ENCODE peak calls at places on chromosome 16, in four cellular contexts. One of them, this sample, is unnamed.
A peak's percentile ranks its signal among the peaks of the same experiment; 100 is the strongest.

GRCh38 chr16:11291021-11291716 is 10.0 kb upstream of the PRM1 start:
- DNase-seq in left ventricle myocardium inferior: no peak
- DNase-seq in activated CD8-positive, alpha-beta T cell treated with anti-CD3 and anti-CD28 coated beads for 36 hours: no peak
- DNase-seq in mesothelial cell of epicardium: no peak
- DNase-seq in this sample: no peak

GRCh38 chr16:82432261-82432660 is 194.5 kb upstream of the CDH13 start:
- DNase-seq in left ventricle myocardium inferior: no peak
- DNase-seq in mesothelial cell of epicardium: no peak
- DNase-seq in activated CD8-positive, alpha-beta T cell treated with anti-CD3 and anti-CD28 coated beads for 36 hours: peak; percentile 6
- DNase-seq in this sample: no peak

GRCh38 chr16:7871979-7872378 is 539.3 kb downstream of the RBFOX1 start:
- DNase-seq in mesothelial cell of epicardium: no peak
- DNase-seq in left ventricle myocardium inferior: no peak
- DNase-seq in activated CD8-positive, alpha-beta T cell treated with anti-CD3 and anti-CD28 coated beads for 36 hours: no peak
- DNase-seq in this sample: no peak

GRCh38 chr16:22232277-22233049 is 26.4 kb downstream of the EEF2K start:
- DNase-seq in activated CD8-positive, alpha-beta T cell treated with anti-CD3 and anti-CD28 coated beads for 36 hours: peak; percentile 73
- DNase-seq in mesothelial cell of epicardium: no peak
- DNase-seq in left ventricle myocardium inferior: no peak
- DNase-seq in this sample: peak; percentile 93

GRCh38 chr16:21646721-21647561 is 5.5 kb downstream of the IGSF6 start:
- DNase-seq in mesothelial cell of epicardium: no peak
- DNase-seq in left ventricle myocardium inferior: no peak
- DNase-seq in activated CD8-positive, alpha-beta T cell treated with anti-CD3 and anti-CD28 coated beads for 36 hours: peak; percentile 93
- DNase-seq in this sample: peak; percentile 30

GRCh38 chr16:24731722-24732419 is 2.4 kb downstream of the TNRC6A start:
- DNase-seq in left ventricle myocardium inferior: peak; percentile 55
- DNase-seq in mesothelial cell of epicardium: no peak
- DNase-seq in activated CD8-positive, alpha-beta T cell treated with anti-CD3 and anti-CD28 coated beads for 36 hours: no peak
- DNase-seq in this sample: no peak

GRCh38 chr16:7867831-7868230 is 535.2 kb downstream of the RBFOX1 start:
- DNase-seq in activated CD8-positive, alpha-beta T cell treated with anti-CD3 and anti-CD28 coated beads for 36 hours: no peak
- DNase-seq in left ventricle myocardium inferior: no peak
- DNase-seq in mesothelial cell of epicardium: no peak
- DNase-seq in this sample: no peak

GRCh38 chr16:81170824-81171223 is 67.7 kb upstream of the BCO1 start:
- DNase-seq in mesothelial cell of epicardium: no peak
- DNase-seq in left ventricle myocardium inferior: no peak
- DNase-seq in activated CD8-positive, alpha-beta T cell treated with anti-CD3 and anti-CD28 coated beads for 36 hours: peak; percentile 13
- DNase-seq in this sample: no peak

GRCh38 chr16:70576431-70577255 is 53.0 kb downstream of the SF3B3 start:
- DNase-seq in activated CD8-positive, alpha-beta T cell treated with anti-CD3 and anti-CD28 coated beads for 36 hours: no peak
- DNase-seq in mesothelial cell of epicardium: no peak
- DNase-seq in left ventricle myocardium inferior: no peak
- DNase-seq in this sample: peak; percentile 45

GRCh38 chr16:12406840-12407690 is 396.6 kb downstream of the CPPED1 start:
- DNase-seq in left ventricle myocardium inferior: no peak
- DNase-seq in mesothelial cell of epicardium: no peak
- DNase-seq in activated CD8-positive, alpha-beta T cell treated with anti-CD3 and anti-CD28 coated beads for 36 hours: no peak
- DNase-seq in this sample: no peak

GRCh38 chr16:72938426-72939164 is 109.3 kb downstream of the ZFHX3 start:
- DNase-seq in activated CD8-positive, alpha-beta T cell treated with anti-CD3 and anti-CD28 coated beads for 36 hours: no peak
- DNase-seq in mesothelial cell of epicardium: no peak
- DNase-seq in left ventricle myocardium inferior: peak; percentile 92
- DNase-seq in this sample: peak; percentile 44

GRCh38 chr16:19119564-19119963 is 5.8 kb downstream of the ITPRIPL2 start:
- DNase-seq in left ventricle myocardium inferior: no peak
- DNase-seq in activated CD8-positive, alpha-beta T cell treated with anti-CD3 and anti-CD28 coated beads for 36 hours: no peak
- DNase-seq in mesothelial cell of epicardium: no peak
- DNase-seq in this sample: no peak

GRCh38 chr16:71867934-71868333 is 16.0 kb downstream of the ZNF821 start:
- DNase-seq in mesothelial cell of epicardium: no peak
- DNase-seq in activated CD8-positive, alpha-beta T cell treated with anti-CD3 and anti-CD28 coated beads for 36 hours: no peak
- DNase-seq in left ventricle myocardium inferior: no peak
- DNase-seq in this sample: no peak

GRCh38 chr16:70715113-70715711 is 29.4 kb upstream of the MTSS2 start:
- DNase-seq in activated CD8-positive, alpha-beta T cell treated with anti-CD3 and anti-CD28 coated beads for 36 hours: no peak
- DNase-seq in left ventricle myocardium inferior: peak; percentile 77
- DNase-seq in mesothelial cell of epicardium: peak; percentile 69
- DNase-seq in this sample: no peak

GRCh38 chr16:87602005-87602790 is at the start of gene JPH3:
- DNase-seq in left ventricle myocardium inferior: no peak
- DNase-seq in mesothelial cell of epicardium: peak; percentile 57
- DNase-seq in activated CD8-positive, alpha-beta T cell treated with anti-CD3 and anti-CD28 coated beads for 36 hours: peak; percentile 23
- DNase-seq in this sample: no peak

GRCh38 chr16:21265104-21265825 is 12.8 kb downstream of the CRYM start:
- DNase-seq in activated CD8-positive, alpha-beta T cell treated with anti-CD3 and anti-CD28 coated beads for 36 hours: no peak
- DNase-seq in mesothelial cell of epicardium: no peak
- DNase-seq in left ventricle myocardium inferior: peak; percentile 48
- DNase-seq in this sample: no peak

GRCh38 chr16:27168790-27169189 is 34.5 kb upstream of the KDM8 start:
- DNase-seq in mesothelial cell of epicardium: no peak
- DNase-seq in activated CD8-positive, alpha-beta T cell treated with anti-CD3 and anti-CD28 coated beads for 36 hours: no peak
- DNase-seq in left ventricle myocardium inferior: no peak
- DNase-seq in this sample: no peak

GRCh38 chr16:46747777-46748651 is at the start of gene MYLK3:
- DNase-seq in activated CD8-positive, alpha-beta T cell treated with anti-CD3 and anti-CD28 coated beads for 36 hours: no peak
- DNase-seq in mesothelial cell of epicardium: no peak
- DNase-seq in left ventricle myocardium inferior: peak; percentile 79
- DNase-seq in this sample: no peak

GRCh38 chr16:89693931-89694783 is 7.3 kb downstream of the SPATA2L start:
- DNase-seq in mesothelial cell of epicardium: no peak
- DNase-seq in left ventricle myocardium inferior: no peak
- DNase-seq in activated CD8-positive, alpha-beta T cell treated with anti-CD3 and anti-CD28 coated beads for 36 hours: no peak
- DNase-seq in this sample: peak; percentile 48

GRCh38 chr16:50680556-50680893 is 587 bp downstream of the SNX20 start:
- DNase-seq in activated CD8-positive, alpha-beta T cell treated with anti-CD3 and anti-CD28 coated beads for 36 hours: no peak
- DNase-seq in mesothelial cell of epicardium: no peak
- DNase-seq in left ventricle myocardium inferior: no peak
- DNase-seq in this sample: no peak

GRCh38 chr16:81238296-81239011 is at the start of gene BCO1:
- DNase-seq in activated CD8-positive, alpha-beta T cell treated with anti-CD3 and anti-CD28 coated beads for 36 hours: no peak
- DNase-seq in left ventricle myocardium inferior: no peak
- DNase-seq in mesothelial cell of epicardium: no peak
- DNase-seq in this sample: peak; percentile 61

GRCh38 chr16:23434380-23434779 is 18.6 kb downstream of the COG7 start:
- DNase-seq in left ventricle myocardium inferior: no peak
- DNase-seq in mesothelial cell of epicardium: no peak
- DNase-seq in activated CD8-positive, alpha-beta T cell treated with anti-CD3 and anti-CD28 coated beads for 36 hours: peak; percentile 15
- DNase-seq in this sample: peak; percentile 27

GRCh38 chr16:87417511-87417910 is 25.4 kb downstream of the MAP1LC3B start:
- DNase-seq in activated CD8-positive, alpha-beta T cell treated with anti-CD3 and anti-CD28 coated beads for 36 hours: no peak
- DNase-seq in mesothelial cell of epicardium: no peak
- DNase-seq in left ventricle myocardium inferior: peak; percentile 10
- DNase-seq in this sample: no peak

GRCh38 chr16:11320170-11320569 is 25.1 kb upstream of the RMI2 start:
- DNase-seq in activated CD8-positive, alpha-beta T cell treated with anti-CD3 and anti-CD28 coated beads for 36 hours: no peak
- DNase-seq in left ventricle myocardium inferior: no peak
- DNase-seq in mesothelial cell of epicardium: no peak
- DNase-seq in this sample: no peak

GRCh38 chr16:3180445-3180878 is 7.5 kb upstream of the OR1F1 start:
- DNase-seq in left ventricle myocardium inferior: no peak
- DNase-seq in activated CD8-positive, alpha-beta T cell treated with anti-CD3 and anti-CD28 coated beads for 36 hours: peak; percentile 49
- DNase-seq in mesothelial cell of epicardium: no peak
- DNase-seq in this sample: no peak

GRCh38 chr16:56193951-56194726 is 2.9 kb downstream of the GNAO1 start:
- DNase-seq in left ventricle myocardium inferior: peak; percentile 87
- DNase-seq in mesothelial cell of epicardium: peak; percentile 96
- DNase-seq in activated CD8-positive, alpha-beta T cell treated with anti-CD3 and anti-CD28 coated beads for 36 hours: peak; percentile 82
- DNase-seq in this sample: peak; percentile 77

GRCh38 chr16:50667497-50668367 is 13.4 kb downstream of the SNX20 start:
- DNase-seq in mesothelial cell of epicardium: no peak
- DNase-seq in left ventricle myocardium inferior: no peak
- DNase-seq in activated CD8-positive, alpha-beta T cell treated with anti-CD3 and anti-CD28 coated beads for 36 hours: peak; percentile 17
- DNase-seq in this sample: no peak

GRCh38 chr16:9077001-9077809 is 14.2 kb upstream of the HAPSTR1 start:
- DNase-seq in activated CD8-positive, alpha-beta T cell treated with anti-CD3 and anti-CD28 coated beads for 36 hours: peak; percentile 57
- DNase-seq in mesothelial cell of epicardium: no peak
- DNase-seq in left ventricle myocardium inferior: no peak
- DNase-seq in this sample: no peak

GRCh38 chr16:29315916-29316517 is 90.5 kb downstream of the NPIPB11 start:
- DNase-seq in activated CD8-positive, alpha-beta T cell treated with anti-CD3 and anti-CD28 coated beads for 36 hours: no peak
- DNase-seq in mesothelial cell of epicardium: no peak
- DNase-seq in left ventricle myocardium inferior: no peak
- DNase-seq in this sample: no peak
- TF ChIP-seq CTCF in activated CD8-positive, alpha-beta T cell treated with anti-CD3 and anti-CD28 coated beads for 36 hours: no peak
- TF ChIP-seq CTCF in mesothelial cell of epicardium: no peak
- TF ChIP-seq CTCF in left ventricle myocardium inferior: peak; percentile 40
- TF ChIP-seq CTCF in this sample: no peak

DNA sequence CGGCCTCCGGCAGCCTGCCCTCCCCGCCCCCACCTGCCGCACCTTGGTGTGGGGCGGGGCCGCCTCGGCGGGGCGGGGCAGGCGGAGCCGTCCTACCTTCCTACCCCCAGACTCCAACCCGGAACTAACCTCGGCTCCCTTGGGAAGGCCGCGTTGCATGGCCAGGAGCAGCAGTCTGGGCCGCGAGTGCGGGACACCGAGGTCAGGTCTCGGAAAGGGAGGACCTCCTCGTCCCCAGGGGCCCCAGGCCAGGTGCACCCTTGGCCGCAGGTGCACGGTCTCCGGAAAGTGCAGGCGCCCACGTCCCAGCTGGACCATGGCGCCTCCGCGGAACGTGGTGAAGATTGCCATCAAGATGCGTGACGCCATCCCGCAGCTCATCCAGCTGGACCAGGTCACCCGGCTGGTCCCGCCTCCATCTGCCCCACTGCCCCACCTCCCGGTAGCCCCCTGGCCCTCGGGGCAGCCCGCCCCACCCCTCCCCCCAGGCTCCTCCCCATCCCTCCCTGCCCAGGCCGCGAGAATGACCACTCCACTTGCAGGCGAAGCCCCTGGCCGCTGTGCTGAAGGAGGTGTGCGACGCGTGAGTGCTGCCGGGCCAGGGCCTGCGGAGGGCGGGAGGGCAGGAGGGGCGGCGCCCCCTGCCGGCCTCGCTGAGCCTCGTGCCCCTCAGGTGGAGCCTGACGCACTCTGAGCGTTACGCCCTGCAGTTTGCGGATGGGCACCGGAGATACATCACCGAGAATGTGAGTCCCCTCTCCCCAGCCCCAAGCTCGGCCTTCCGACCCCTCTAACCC is at the start of gene ELMO3:
- DNase-seq in activated CD8-positive, alpha-beta T cell treated with anti-CD3 and anti-CD28 coated beads for 36 hours: no peak
- DNase-seq in left ventricle myocardium inferior: no peak
- DNase-seq in mesothelial cell of epicardium: peak; percentile 47
- DNase-seq in this sample: peak; percentile 90
- TF ChIP-seq CTCF in activated CD8-positive, alpha-beta T cell treated with anti-CD3 and anti-CD28 coated beads for 36 hours: no peak
- TF ChIP-seq CTCF in left ventricle myocardium inferior: peak; percentile 26
- TF ChIP-seq CTCF in mesothelial cell of epicardium: peak; percentile 60
- TF ChIP-seq CTCF in this sample: peak; percentile 45

DNA sequence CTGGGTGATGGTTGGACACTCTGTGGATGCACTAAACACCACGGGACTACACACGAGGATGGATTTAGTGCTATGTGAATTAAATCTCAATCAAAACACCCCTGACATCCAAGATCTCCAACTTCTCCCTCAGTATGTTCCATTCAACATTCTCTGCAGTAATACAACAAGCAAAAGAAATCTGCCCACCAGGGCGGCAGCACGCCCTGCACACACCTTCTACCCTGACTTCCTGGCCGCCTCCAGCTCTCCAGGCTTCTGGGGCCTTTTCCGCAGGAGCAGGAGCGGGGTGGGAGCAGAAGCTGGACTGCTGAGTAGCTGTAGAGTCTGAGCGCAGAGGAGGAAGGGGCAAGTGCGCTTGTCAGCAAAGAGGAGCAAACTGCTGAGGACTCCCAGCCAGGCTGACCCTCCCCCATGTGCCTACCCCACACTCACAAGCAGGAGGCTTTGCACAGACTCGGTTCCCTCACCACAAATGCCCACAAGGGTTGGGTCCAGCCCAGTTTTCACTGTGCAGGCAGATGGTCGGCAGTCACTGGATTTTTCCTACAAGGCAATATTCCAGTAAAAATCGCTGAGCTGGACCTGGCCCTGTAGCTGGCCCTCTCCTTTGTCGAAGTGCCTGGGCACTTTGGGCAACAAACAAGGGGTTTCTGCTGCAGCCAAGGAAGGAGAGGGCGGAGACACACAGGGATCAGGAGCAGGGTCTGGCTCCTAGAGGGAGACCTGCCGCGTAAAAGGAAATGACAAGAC is 22.8 kb downstream of the ZDHHC7 start:
- DNase-seq in activated CD8-positive, alpha-beta T cell treated with anti-CD3 and anti-CD28 coated beads for 36 hours: no peak
- DNase-seq in left ventricle myocardium inferior: peak; percentile 5
- DNase-seq in mesothelial cell of epicardium: no peak
- DNase-seq in this sample: no peak
- TF ChIP-seq CTCF in activated CD8-positive, alpha-beta T cell treated with anti-CD3 and anti-CD28 coated beads for 36 hours: no peak
- TF ChIP-seq CTCF in left ventricle myocardium inferior: no peak
- TF ChIP-seq CTCF in mesothelial cell of epicardium: no peak
- TF ChIP-seq CTCF in this sample: no peak

DNA sequence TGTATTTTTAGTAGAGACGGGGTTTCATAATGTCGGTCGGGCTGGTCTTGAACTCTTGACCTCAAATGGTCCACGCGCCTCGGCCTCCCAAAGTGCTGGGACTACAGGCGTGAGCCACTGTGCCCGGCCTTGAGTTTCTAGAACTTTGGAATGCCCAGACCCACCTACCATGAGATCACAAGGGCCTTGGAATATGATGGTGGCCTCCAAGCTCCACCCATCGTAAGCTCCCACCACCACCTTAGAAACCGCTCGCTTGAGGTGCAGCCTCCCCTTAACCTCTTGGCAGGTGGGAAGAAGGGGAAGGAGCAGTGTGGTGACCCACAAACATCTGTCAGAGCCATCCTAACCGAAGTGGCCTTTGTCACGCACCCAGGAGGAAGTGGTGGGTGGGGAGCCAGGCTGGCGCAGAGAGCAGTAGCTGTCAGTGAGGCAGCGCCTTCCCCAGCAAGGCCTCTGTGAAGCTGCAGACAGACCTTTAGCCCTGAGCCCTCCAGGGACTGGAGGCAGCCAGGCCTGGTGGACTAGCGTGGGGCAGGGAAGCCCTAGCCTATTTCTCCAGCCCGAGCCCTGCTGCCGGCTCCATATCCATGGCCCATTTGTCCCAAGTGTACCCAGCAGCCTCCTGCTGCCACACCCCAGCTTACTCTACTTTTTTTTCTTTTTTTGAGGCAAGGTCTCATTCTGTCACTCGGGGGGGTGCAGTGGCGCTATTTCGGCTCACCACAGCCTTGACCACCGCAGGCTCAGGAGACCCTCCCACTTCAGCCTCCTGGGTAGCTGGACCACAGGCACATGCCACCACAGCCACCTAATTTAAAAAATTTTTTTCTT is 13.1 kb upstream of the SEPHS2 start:
- DNase-seq in mesothelial cell of epicardium: no peak
- DNase-seq in activated CD8-positive, alpha-beta T cell treated with anti-CD3 and anti-CD28 coated beads for 36 hours: peak; percentile 97
- DNase-seq in left ventricle myocardium inferior: peak; percentile 38
- DNase-seq in this sample: peak; percentile 87
- TF ChIP-seq CTCF in mesothelial cell of epicardium: no peak
- TF ChIP-seq CTCF in activated CD8-positive, alpha-beta T cell treated with anti-CD3 and anti-CD28 coated beads for 36 hours: no peak
- TF ChIP-seq CTCF in left ventricle myocardium inferior: no peak
- TF ChIP-seq CTCF in this sample: no peak

This sample was measured in mucosa of descending colon.